ENCODE peak calls at places on chromosomes 4 and X, in four cellular contexts. One of them, this sample, is unnamed.

GRCh38 chrX:2342281-2342688 is 158.5 kb downstream of the DHRSX start:
- DNase-seq in tibial artery: no peak
- DNase-seq in endothelial cell of umbilical vein: no peak
- DNase-seq in GM23248: no peak
- DNase-seq in this sample: no peak

GRCh38 chr4:2418652-2419571 is at the start of gene CFAP99:
- DNase-seq in endothelial cell of umbilical vein: peak; percentile 93
- DNase-seq in tibial artery: peak; percentile 97
- DNase-seq in GM23248: peak; percentile 97
- DNase-seq in this sample: peak; percentile 89

GRCh38 chr4:80811413-80811812 is 219.1 kb upstream of the BMP3 start:
- DNase-seq in GM23248: no peak
- DNase-seq in tibial artery: no peak
- DNase-seq in endothelial cell of umbilical vein: no peak
- DNase-seq in this sample: no peak

GRCh38 chr4:1449475-1449832 is 43.2 kb upstream of the NKX1-1 start:
- DNase-seq in GM23248: no peak
- DNase-seq in endothelial cell of umbilical vein: no peak
- DNase-seq in tibial artery: peak; percentile 53
- DNase-seq in this sample: no peak

GRCh38 chr4:41509411-41510008 is 28.4 kb upstream of the LIMCH1 start:
- DNase-seq in tibial artery: peak; percentile 71
- DNase-seq in endothelial cell of umbilical vein: peak; percentile 22
- DNase-seq in GM23248: no peak
- DNase-seq in this sample: no peak

GRCh38 chrX:49995795-49996455 is 73.5 kb downstream of the CLCN5 start:
- DNase-seq in endothelial cell of umbilical vein: no peak
- DNase-seq in tibial artery: no peak
- DNase-seq in GM23248: no peak
- DNase-seq in this sample: no peak

GRCh38 chrX:108397627-108398392 is 40.4 kb downstream of the COL4A6 start:
- DNase-seq in tibial artery: no peak
- DNase-seq in endothelial cell of umbilical vein: peak; percentile 38
- DNase-seq in GM23248: peak; percentile 80
- DNase-seq in this sample: no peak

GRCh38 chr4:22071749-22072148 is 123.2 kb upstream of the KCNIP4 start:
- DNase-seq in tibial artery: no peak
- DNase-seq in GM23248: peak; percentile 75
- DNase-seq in endothelial cell of umbilical vein: no peak
- DNase-seq in this sample: no peak

GRCh38 chr4:95798003-95798402 is 41.9 kb upstream of the PDHA2 start:
- DNase-seq in endothelial cell of umbilical vein: no peak
- DNase-seq in GM23248: no peak
- DNase-seq in tibial artery: no peak
- DNase-seq in this sample: no peak

GRCh38 chrX:22135171-22135711 is 103.1 kb downstream of the PHEX start:
- DNase-seq in GM23248: peak; percentile 46
- DNase-seq in endothelial cell of umbilical vein: peak; percentile 35
- DNase-seq in tibial artery: no peak
- DNase-seq in this sample: no peak

GRCh38 chr4:102169345-102169744 is 175.9 kb downstream of the SLC39A8 start:
- DNase-seq in endothelial cell of umbilical vein: no peak
- DNase-seq in GM23248: peak; percentile 3
- DNase-seq in tibial artery: no peak
- DNase-seq in this sample: no peak

GRCh38 chr4:186037692-186038658 is 31.0 kb upstream of the TLR3 start:
- DNase-seq in endothelial cell of umbilical vein: peak; percentile 85
- DNase-seq in tibial artery: no peak
- DNase-seq in GM23248: peak; percentile 69
- DNase-seq in this sample: peak; percentile 30

GRCh38 chr4:137707626-137708025 is 175.3 kb upstream of the PCDH18 start:
- DNase-seq in tibial artery: no peak
- DNase-seq in GM23248: peak; percentile 65
- DNase-seq in endothelial cell of umbilical vein: peak; percentile 40
- DNase-seq in this sample: no peak

GRCh38 chrX:110806145-110806544 is 10.5 kb upstream of the CHRDL1 start:
- DNase-seq in GM23248: peak; percentile 83
- DNase-seq in endothelial cell of umbilical vein: no peak
- DNase-seq in tibial artery: no peak
- DNase-seq in this sample: no peak

GRCh38 chr4:73446336-73446938 is 10.4 kb downstream of the AFP start:
- DNase-seq in tibial artery: no peak
- DNase-seq in GM23248: peak; percentile 77
- DNase-seq in endothelial cell of umbilical vein: peak; percentile 40
- DNase-seq in this sample: peak; percentile 35

GRCh38 chr4:113587156-113587555 is 174.4 kb downstream of the CAMK2D start:
- DNase-seq in GM23248: no peak
- DNase-seq in endothelial cell of umbilical vein: no peak
- DNase-seq in tibial artery: no peak
- DNase-seq in this sample: no peak

GRCh38 chrX:136147320-136147901 is at the start of gene FHL1:
- DNase-seq in GM23248: peak; percentile 49
- DNase-seq in endothelial cell of umbilical vein: peak; percentile 32
- DNase-seq in tibial artery: peak; percentile 86
- DNase-seq in this sample: peak; percentile 25

GRCh38 chrX:13570245-13570573 is 808 bp downstream of the EGFL6 start:
- DNase-seq in GM23248: no peak
- DNase-seq in endothelial cell of umbilical vein: no peak
- DNase-seq in tibial artery: no peak
- DNase-seq in this sample: no peak

GRCh38 chrX:23403849-23404248 is 69.2 kb downstream of the PTCHD1 start:
- DNase-seq in endothelial cell of umbilical vein: no peak
- DNase-seq in tibial artery: no peak
- DNase-seq in GM23248: no peak
- DNase-seq in this sample: no peak

GRCh38 chrX:107565916-107566602 is 62.3 kb upstream of the PRPS1 start:
- DNase-seq in endothelial cell of umbilical vein: peak; percentile 52
- DNase-seq in tibial artery: no peak
- DNase-seq in GM23248: peak; percentile 63
- DNase-seq in this sample: no peak

GRCh38 chr4:76559236-76560071 is 124.4 kb downstream of the SHROOM3 start:
- DNase-seq in tibial artery: no peak
- DNase-seq in endothelial cell of umbilical vein: no peak
- DNase-seq in GM23248: no peak
- DNase-seq in this sample: no peak

GRCh38 chr4:2862528-2862927 is 18.9 kb downstream of the ADD1 start:
- DNase-seq in endothelial cell of umbilical vein: peak; percentile 47
- DNase-seq in GM23248: peak; percentile 71
- DNase-seq in tibial artery: no peak
- DNase-seq in this sample: no peak

GRCh38 chr4:70996014-70996353 is 2.5 kb downstream of the DCK start:
- DNase-seq in tibial artery: no peak
- DNase-seq in endothelial cell of umbilical vein: no peak
- DNase-seq in GM23248: peak; percentile 20
- DNase-seq in this sample: peak; percentile 31

GRCh38 chrX:9459349-9459748 is 5.5 kb upstream of the TBL1X start:
- DNase-seq in endothelial cell of umbilical vein: no peak
- DNase-seq in GM23248: no peak
- DNase-seq in tibial artery: no peak
- DNase-seq in this sample: no peak

GRCh38 chrX:149570668-149571067 is 16.6 kb downstream of the MAGEA9B start:
- DNase-seq in GM23248: peak; percentile 74
- DNase-seq in endothelial cell of umbilical vein: no peak
- DNase-seq in tibial artery: no peak
- DNase-seq in this sample: no peak

GRCh38 chr4:173257732-173258717 is 76.1 kb downstream of the HMGB2 start:
- DNase-seq in tibial artery: peak; percentile 72
- DNase-seq in GM23248: peak; percentile 78
- DNase-seq in endothelial cell of umbilical vein: peak; percentile 74
- DNase-seq in this sample: peak; percentile 56

GRCh38 chr4:88960576-88960975 is 96.4 kb downstream of the FAM13A start:
- DNase-seq in endothelial cell of umbilical vein: peak; percentile 60
- DNase-seq in tibial artery: no peak
- DNase-seq in GM23248: no peak
- DNase-seq in this sample: no peak

GRCh38 chr4:128310266-128310697 is 22.7 kb upstream of the PGRMC2 start:
- DNase-seq in endothelial cell of umbilical vein: no peak
- DNase-seq in tibial artery: no peak
- DNase-seq in GM23248: no peak
- DNase-seq in this sample: no peak

GRCh38 chr4:76898949-76899640 is 1.2 kb upstream of the SOWAHB start:
- DNase-seq in endothelial cell of umbilical vein: no peak
- DNase-seq in tibial artery: no peak
- DNase-seq in GM23248: peak; percentile 21
- DNase-seq in this sample: no peak

GRCh38 chr4:126604273-126604867 is 1028.4 kb upstream of the INTU start:
- DNase-seq in tibial artery: no peak
- DNase-seq in GM23248: peak; percentile 71
- DNase-seq in endothelial cell of umbilical vein: peak; percentile 39
- DNase-seq in this sample: no peak

GRCh38 chr4:138401330-138401729 is 159.2 kb upstream of the SLC7A11 start:
- DNase-seq in tibial artery: no peak
- DNase-seq in endothelial cell of umbilical vein: peak; percentile 11
- DNase-seq in GM23248: no peak
- DNase-seq in this sample: no peak

GRCh38 chr4:38723114-38723513 is 59.1 kb downstream of the KLF3 start:
- DNase-seq in GM23248: no peak
- DNase-seq in tibial artery: no peak
- DNase-seq in endothelial cell of umbilical vein: no peak
- DNase-seq in this sample: no peak
- H3K4me1 ChIP-seq in GM23248: peaks cover 13% of the 10 kb centered on the region
- H3K4me1 ChIP-seq in tibial artery: peaks cover 11% of the 10 kb centered on the region
- H3K4me1 ChIP-seq in endothelial cell of umbilical vein: peaks cover 9% of the 10 kb centered on the region
- H3K4me1 ChIP-seq in this sample: no peaks in the 10 kb centered on the region

GRCh38 chr4:40395166-40395900 is 60.2 kb downstream of the CHRNA9 start:
- DNase-seq in tibial artery: no peak
- DNase-seq in endothelial cell of umbilical vein: no peak
- DNase-seq in GM23248: no peak
- DNase-seq in this sample: no peak
- H3K27ac ChIP-seq in tibial artery: no peak overlapping the region
- H3K27ac ChIP-seq in endothelial cell of umbilical vein: no peak overlapping the region
- H3K27ac ChIP-seq in GM23248: no peak overlapping the region
- H3K27ac ChIP-seq in this sample: no peak overlapping the region

DNA sequence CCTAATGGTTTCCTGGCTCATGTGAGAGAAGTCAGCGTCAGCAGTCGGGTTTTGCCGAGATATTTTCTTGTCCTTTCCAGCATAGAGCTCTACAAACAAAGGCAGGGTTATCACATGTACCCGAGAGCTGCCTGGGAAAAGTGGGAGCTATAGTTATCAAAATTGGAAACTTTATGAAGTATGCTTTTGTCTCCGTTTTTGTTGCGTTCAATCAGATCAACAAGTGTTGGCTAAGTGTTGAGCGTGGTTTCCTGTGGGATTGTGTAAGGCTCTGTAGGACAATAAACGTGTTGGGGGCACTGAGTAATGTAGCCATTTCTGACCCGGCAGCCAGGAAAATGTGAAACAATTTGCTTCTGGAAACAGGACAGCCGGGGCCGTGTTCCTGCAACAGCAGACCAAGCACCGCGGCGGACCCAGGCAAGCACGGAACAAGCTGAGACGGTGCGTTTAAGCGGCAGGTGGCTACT is at the start of gene BMX:
- DNase-seq in endothelial cell of umbilical vein: peak; percentile 88
- DNase-seq in tibial artery: no peak
- DNase-seq in GM23248: no peak
- DNase-seq in this sample: no peak
- H3K4me1 ChIP-seq in endothelial cell of umbilical vein: peaks cover 70% of the 10 kb centered on the region
- H3K4me1 ChIP-seq in tibial artery: no peaks in the 10 kb centered on the region
- H3K4me1 ChIP-seq in GM23248: no peaks in the 10 kb centered on the region
- H3K4me1 ChIP-seq in this sample: no peaks in the 10 kb centered on the region

DNA sequence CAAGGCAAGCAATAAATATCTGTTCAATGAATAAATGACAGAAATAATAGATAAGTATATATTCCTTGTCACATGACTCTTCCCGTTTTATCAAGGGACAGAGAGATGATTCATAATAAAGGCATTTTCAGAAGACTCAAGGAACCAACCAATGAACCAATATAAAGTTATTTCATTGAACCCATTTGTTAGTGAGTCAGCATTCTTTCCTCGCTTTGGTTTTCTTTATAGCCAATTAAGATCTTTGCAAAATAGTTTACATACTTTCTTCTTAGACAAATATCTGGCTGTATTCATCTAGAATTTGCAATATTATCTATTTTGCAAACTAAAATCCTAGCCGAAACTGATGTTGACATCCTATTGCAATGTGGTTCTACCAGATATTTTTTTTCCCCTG is 269.4 kb downstream of the IL15 start:
- DNase-seq in GM23248: peak; percentile 74
- DNase-seq in endothelial cell of umbilical vein: no peak
- DNase-seq in tibial artery: no peak
- DNase-seq in this sample: no peak
- H3K27ac ChIP-seq in GM23248: peak overlapping the region; percentile 36
- H3K27ac ChIP-seq in endothelial cell of umbilical vein: no peak overlapping the region
- H3K27ac ChIP-seq in tibial artery: no peak overlapping the region
- H3K27ac ChIP-seq in this sample: no peak overlapping the region

GRCh38 chr4:6806924-6807676 is 24.6 kb downstream of the KIAA0232 start:
- DNase-seq in tibial artery: no peak
- DNase-seq in endothelial cell of umbilical vein: peak; percentile 41
- DNase-seq in GM23248: peak; percentile 18
- DNase-seq in this sample: no peak
- H3K4me1 ChIP-seq in tibial artery: peaks cover 20% of the 10 kb centered on the region
- H3K4me1 ChIP-seq in endothelial cell of umbilical vein: peaks cover 14% of the 10 kb centered on the region
- H3K4me1 ChIP-seq in GM23248: peaks cover 24% of the 10 kb centered on the region
- H3K4me1 ChIP-seq in this sample: no peaks in the 10 kb centered on the region

DNA sequence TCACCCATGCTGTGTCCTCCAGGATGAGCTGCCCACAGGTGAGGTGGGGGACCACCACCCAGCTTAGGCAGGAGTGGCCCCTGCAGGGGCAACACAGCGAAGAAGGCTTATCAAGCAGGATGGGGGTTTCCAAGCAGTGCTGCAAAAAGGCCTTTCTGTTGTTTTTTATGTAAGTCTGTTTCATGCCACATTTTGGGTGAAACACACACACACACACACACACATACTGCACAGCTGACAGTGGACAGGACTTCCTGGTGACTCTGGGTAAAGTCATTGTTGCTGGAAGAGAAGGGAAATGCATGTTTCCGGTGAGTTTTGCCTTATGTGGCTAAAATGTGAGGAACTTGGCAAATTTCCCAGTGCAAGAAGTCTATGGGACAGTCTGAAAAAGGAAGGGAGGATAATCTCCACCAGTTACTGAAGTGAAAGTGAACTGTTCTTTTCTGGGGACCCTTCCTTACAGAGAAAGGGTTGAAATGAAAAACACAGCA is 119.2 kb downstream of the IRF2 start:
- DNase-seq in endothelial cell of umbilical vein: peak; percentile 98
- DNase-seq in GM23248: peak; percentile 82
- DNase-seq in tibial artery: peak; percentile 80
- DNase-seq in this sample: peak; percentile 26
- H3K27ac ChIP-seq in endothelial cell of umbilical vein: peak overlapping the region; percentile 72
- H3K27ac ChIP-seq in GM23248: no peak overlapping the region
- H3K27ac ChIP-seq in tibial artery: peak overlapping the region; percentile 30
- H3K27ac ChIP-seq in this sample: no peak overlapping the region

GRCh38 chr4:26985836-26986235 is 125.2 kb downstream of the STIM2 start:
- DNase-seq in tibial artery: no peak
- DNase-seq in endothelial cell of umbilical vein: no peak
- DNase-seq in GM23248: no peak
- DNase-seq in this sample: peak; percentile 63

GRCh38 chr4:26987191-26987590 is 126.5 kb downstream of the STIM2 start:
- DNase-seq in tibial artery: no peak
- DNase-seq in GM23248: no peak
- DNase-seq in endothelial cell of umbilical vein: no peak
- DNase-seq in this sample: no peak

DNA sequence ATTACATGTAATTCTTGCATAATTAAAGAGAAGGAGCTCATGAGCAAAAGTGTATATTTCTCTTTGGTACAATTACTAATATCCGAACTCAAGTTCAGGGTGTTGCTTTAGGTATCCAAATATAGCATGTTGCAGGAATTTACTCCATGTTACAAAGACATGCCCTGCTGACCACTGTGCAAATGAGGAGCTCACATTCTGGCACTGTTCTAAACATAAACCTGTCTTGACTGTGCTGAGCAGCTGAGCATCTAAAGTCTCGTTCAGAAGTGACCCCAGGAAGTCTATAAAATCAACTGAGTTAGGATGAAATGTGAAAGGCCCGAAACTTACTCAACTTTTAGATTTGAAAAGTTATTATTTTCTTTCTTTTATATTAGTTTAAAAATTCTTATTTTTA is 124.3 kb downstream of the STIM2 start:
- DNase-seq in tibial artery: no peak
- DNase-seq in GM23248: no peak
- DNase-seq in endothelial cell of umbilical vein: no peak
- DNase-seq in this sample: no peak
- H3K4me1 ChIP-seq in tibial artery: no peaks in the 10 kb centered on the region
- H3K4me1 ChIP-seq in GM23248: peaks cover 5% of the 10 kb centered on the region
- H3K4me1 ChIP-seq in endothelial cell of umbilical vein: no peaks in the 10 kb centered on the region
- H3K4me1 ChIP-seq in this sample: peaks cover 22% of the 10 kb centered on the region

This sample was measured in naive thymus-derived CD4-positive, alpha-beta T cell.